ENCODE peak calls at places on chromosomes 11 and 22, in ten cellular contexts. One of them, this sample, is unnamed.

GRCh38 chr11:112128483-112129121 is 35.3 kb downstream of the IL18 start:
- DNase-seq in gastrocnemius medialis: peak; percentile 43
- DNase-seq in HCT116: peak; percentile 87
- DNase-seq in A549: peak; percentile 76
- DNase-seq in ovary: no peak
- DNase-seq in right lobe of liver: no peak
- DNase-seq in mammary epithelial cell: peak; percentile 88
- DNase-seq in IMR-90: peak; percentile 85
- DNase-seq in AG04450: peak; percentile 10
- DNase-seq in neural progenitor cell: no peak
- DNase-seq in this sample: peak; percentile 21

GRCh38 chr11:110778351-110778750 is 66.1 kb upstream of the ARHGAP20 start:
- DNase-seq in gastrocnemius medialis: no peak
- DNase-seq in HCT116: no peak
- DNase-seq in A549: no peak
- DNase-seq in ovary: no peak
- DNase-seq in right lobe of liver: no peak
- DNase-seq in mammary epithelial cell: no peak
- DNase-seq in IMR-90: peak; percentile 48
- DNase-seq in AG04450: no peak
- DNase-seq in neural progenitor cell: no peak
- DNase-seq in this sample: no peak

GRCh38 chr11:110339456-110339855 is 43.0 kb upstream of the RDX start:
- DNase-seq in gastrocnemius medialis: no peak
- DNase-seq in HCT116: no peak
- DNase-seq in A549: no peak
- DNase-seq in ovary: no peak
- DNase-seq in right lobe of liver: no peak
- DNase-seq in mammary epithelial cell: no peak
- DNase-seq in IMR-90: no peak
- DNase-seq in AG04450: no peak
- DNase-seq in neural progenitor cell: no peak
- DNase-seq in this sample: no peak

GRCh38 chr11:92413757-92414513 is 189.3 kb downstream of the FAT3 start:
- DNase-seq in gastrocnemius medialis: no peak
- DNase-seq in HCT116: no peak
- DNase-seq in A549: no peak
- DNase-seq in ovary: no peak
- DNase-seq in right lobe of liver: no peak
- DNase-seq in mammary epithelial cell: no peak
- DNase-seq in IMR-90: no peak
- DNase-seq in AG04450: no peak
- DNase-seq in neural progenitor cell: no peak
- DNase-seq in this sample: no peak

GRCh38 chr22:47164514-47165337 is 402.3 kb downstream of the TBC1D22A start:
- DNase-seq in gastrocnemius medialis: no peak
- DNase-seq in HCT116: no peak
- DNase-seq in A549: no peak
- DNase-seq in ovary: peak; percentile 13
- DNase-seq in right lobe of liver: peak; percentile 33
- DNase-seq in mammary epithelial cell: no peak
- DNase-seq in IMR-90: no peak
- DNase-seq in AG04450: no peak
- DNase-seq in neural progenitor cell: peak; percentile 44
- DNase-seq in this sample: peak; percentile 9

GRCh38 chr11:7512525-7513209 is 1.1 kb upstream of the PPFIBP2 start:
- DNase-seq in gastrocnemius medialis: peak; percentile 82
- DNase-seq in HCT116: no peak
- DNase-seq in A549: no peak
- DNase-seq in ovary: peak; percentile 71
- DNase-seq in right lobe of liver: peak; percentile 72
- DNase-seq in mammary epithelial cell: no peak
- DNase-seq in IMR-90: no peak
- DNase-seq in AG04450: no peak
- DNase-seq in neural progenitor cell: no peak
- DNase-seq in this sample: peak; percentile 58

GRCh38 chr11:61075891-61076290 is 26.4 kb upstream of the CD5 start:
- DNase-seq in gastrocnemius medialis: no peak
- DNase-seq in HCT116: no peak
- DNase-seq in A549: peak; percentile 18
- DNase-seq in ovary: no peak
- DNase-seq in right lobe of liver: no peak
- DNase-seq in mammary epithelial cell: peak; percentile 17
- DNase-seq in IMR-90: peak; percentile 35
- DNase-seq in AG04450: no peak
- DNase-seq in neural progenitor cell: peak; percentile 67
- DNase-seq in this sample: no peak

GRCh38 chr11:56855217-56855616 is 106.7 kb upstream of the OR9G4 start:
- DNase-seq in gastrocnemius medialis: no peak
- DNase-seq in HCT116: no peak
- DNase-seq in A549: no peak
- DNase-seq in ovary: no peak
- DNase-seq in right lobe of liver: no peak
- DNase-seq in mammary epithelial cell: no peak
- DNase-seq in IMR-90: no peak
- DNase-seq in AG04450: no peak
- DNase-seq in neural progenitor cell: no peak
- DNase-seq in this sample: no peak

DNA sequence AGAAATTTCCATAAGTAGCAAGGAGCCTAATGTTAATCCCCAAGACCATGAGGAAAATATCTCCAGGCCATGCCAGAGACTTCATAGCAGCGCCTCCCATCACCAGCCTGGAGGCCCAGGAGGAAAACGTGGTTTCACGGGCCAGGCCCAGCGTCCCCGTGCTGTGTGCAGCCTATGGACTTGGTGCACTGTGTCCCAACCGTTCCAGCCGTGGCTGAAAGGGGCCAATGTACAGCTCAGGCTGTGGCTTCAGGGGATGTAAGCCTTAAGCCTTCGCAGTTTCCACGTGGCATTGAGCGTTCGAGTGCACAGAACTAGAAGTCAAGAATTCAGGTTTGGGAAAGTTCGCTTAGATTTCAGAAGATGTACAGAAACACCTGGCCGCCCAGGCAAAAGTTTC is 510.7 kb downstream of the CNTN5 start:
- DNase-seq in gastrocnemius medialis: no peak
- DNase-seq in HCT116: no peak
- DNase-seq in A549: no peak
- DNase-seq in ovary: no peak
- DNase-seq in right lobe of liver: no peak
- DNase-seq in mammary epithelial cell: no peak
- DNase-seq in IMR-90: no peak
- DNase-seq in AG04450: no peak
- DNase-seq in neural progenitor cell: no peak
- DNase-seq in this sample: no peak
- H3K9me3 ChIP-seq in gastrocnemius medialis: no peaks in the 10 kb centered on the region
- H3K9me3 ChIP-seq in HCT116: no peaks in the 10 kb centered on the region
- H3K9me3 ChIP-seq in A549: no peaks in the 10 kb centered on the region
- H3K9me3 ChIP-seq in ovary: no peaks in the 10 kb centered on the region
- H3K9me3 ChIP-seq in right lobe of liver: no peaks in the 10 kb centered on the region
- H3K9me3 ChIP-seq in mammary epithelial cell: no peaks in the 10 kb centered on the region
- H3K9me3 ChIP-seq in IMR-90: no peaks in the 10 kb centered on the region
- H3K9me3 ChIP-seq in AG04450: peaks cover 3% of the 10 kb centered on the region
- H3K9me3 ChIP-seq in neural progenitor cell: no peaks in the 10 kb centered on the region
- H3K9me3 ChIP-seq in this sample: no peaks in the 10 kb centered on the region

GRCh38 chr11:11148104-11148509 is 204.9 kb downstream of the CSNK2A3 start:
- DNase-seq in gastrocnemius medialis: peak; percentile 86
- DNase-seq in HCT116: no peak
- DNase-seq in A549: peak; percentile 29
- DNase-seq in ovary: peak; percentile 63
- DNase-seq in right lobe of liver: peak; percentile 78
- DNase-seq in mammary epithelial cell: peak; percentile 65
- DNase-seq in IMR-90: peak; percentile 74
- DNase-seq in AG04450: no peak
- DNase-seq in neural progenitor cell: peak; percentile 50
- DNase-seq in this sample: peak; percentile 89
- TF ChIP-seq CTCF in gastrocnemius medialis: peak; percentile 46
- TF ChIP-seq CTCF in HCT116: no peak
- TF ChIP-seq CTCF in A549: no peak
- TF ChIP-seq CTCF in ovary: no peak
- TF ChIP-seq CTCF in right lobe of liver: peak; percentile 14
- TF ChIP-seq CTCF in mammary epithelial cell: peak; percentile 49
- TF ChIP-seq CTCF in IMR-90: peak; percentile 35
- TF ChIP-seq CTCF in AG04450: peak; percentile 11
- TF ChIP-seq CTCF in neural progenitor cell: peak; percentile 26
- TF ChIP-seq CTCF in this sample: peak; percentile 42

GRCh38 chr22:49871482-49871881 is 17.8 kb downstream of the ZBED4 start:
- DNase-seq in gastrocnemius medialis: no peak
- DNase-seq in HCT116: peak; percentile 8
- DNase-seq in A549: peak; percentile 29
- DNase-seq in ovary: no peak
- DNase-seq in right lobe of liver: no peak
- DNase-seq in mammary epithelial cell: no peak
- DNase-seq in IMR-90: no peak
- DNase-seq in AG04450: no peak
- DNase-seq in neural progenitor cell: no peak
- DNase-seq in this sample: no peak

GRCh38 chr22:49869855-49870712 is 16.4 kb downstream of the ZBED4 start:
- DNase-seq in gastrocnemius medialis: no peak
- DNase-seq in HCT116: no peak
- DNase-seq in A549: no peak
- DNase-seq in ovary: no peak
- DNase-seq in right lobe of liver: no peak
- DNase-seq in mammary epithelial cell: no peak
- DNase-seq in IMR-90: no peak
- DNase-seq in AG04450: no peak
- DNase-seq in neural progenitor cell: no peak
- DNase-seq in this sample: no peak

GRCh38 chr22:49867303-49868250 is 13.9 kb downstream of the ZBED4 start:
- DNase-seq in gastrocnemius medialis: no peak
- DNase-seq in HCT116: no peak
- DNase-seq in A549: no peak
- DNase-seq in ovary: no peak
- DNase-seq in right lobe of liver: no peak
- DNase-seq in mammary epithelial cell: no peak
- DNase-seq in IMR-90: no peak
- DNase-seq in AG04450: no peak
- DNase-seq in neural progenitor cell: no peak
- DNase-seq in this sample: no peak

GRCh38 chr22:49866646-49867045 is 13.0 kb downstream of the ZBED4 start:
- DNase-seq in gastrocnemius medialis: no peak
- DNase-seq in HCT116: no peak
- DNase-seq in A549: no peak
- DNase-seq in ovary: no peak
- DNase-seq in right lobe of liver: no peak
- DNase-seq in mammary epithelial cell: no peak
- DNase-seq in IMR-90: no peak
- DNase-seq in AG04450: no peak
- DNase-seq in neural progenitor cell: no peak
- DNase-seq in this sample: no peak

GRCh38 chr22:49869091-49869830 is 15.6 kb downstream of the ZBED4 start:
- DNase-seq in gastrocnemius medialis: no peak
- DNase-seq in HCT116: no peak
- DNase-seq in A549: no peak
- DNase-seq in ovary: no peak
- DNase-seq in right lobe of liver: no peak
- DNase-seq in mammary epithelial cell: no peak
- DNase-seq in IMR-90: no peak
- DNase-seq in AG04450: no peak
- DNase-seq in neural progenitor cell: no peak
- DNase-seq in this sample: no peak
- H3K9me3 ChIP-seq in gastrocnemius medialis: peaks cover 5% of the 10 kb centered on the region
- H3K9me3 ChIP-seq in HCT116: peaks cover 25% of the 10 kb centered on the region
- H3K9me3 ChIP-seq in A549: peaks cover 32% of the 10 kb centered on the region
- H3K9me3 ChIP-seq in ovary: no peaks in the 10 kb centered on the region
- H3K9me3 ChIP-seq in right lobe of liver: no peaks in the 10 kb centered on the region
- H3K9me3 ChIP-seq in mammary epithelial cell: peaks cover 18% of the 10 kb centered on the region
- H3K9me3 ChIP-seq in IMR-90: peaks cover 30% of the 10 kb centered on the region
- H3K9me3 ChIP-seq in AG04450: peaks cover 37% of the 10 kb centered on the region
- H3K9me3 ChIP-seq in neural progenitor cell: peaks cover 4% of the 10 kb centered on the region
- H3K9me3 ChIP-seq in this sample: peaks cover 34% of the 10 kb centered on the region

GRCh38 chr11:86547727-86548126 is 124.7 kb downstream of the ME3 start:
- DNase-seq in gastrocnemius medialis: no peak
- DNase-seq in HCT116: no peak
- DNase-seq in A549: no peak
- DNase-seq in ovary: no peak
- DNase-seq in right lobe of liver: no peak
- DNase-seq in mammary epithelial cell: no peak
- DNase-seq in IMR-90: no peak
- DNase-seq in AG04450: no peak
- DNase-seq in neural progenitor cell: no peak
- DNase-seq in this sample: no peak
- TF ChIP-seq CTCF in gastrocnemius medialis: no peak
- TF ChIP-seq CTCF in HCT116: no peak
- TF ChIP-seq CTCF in A549: no peak
- TF ChIP-seq CTCF in ovary: no peak
- TF ChIP-seq CTCF in right lobe of liver: no peak
- TF ChIP-seq CTCF in mammary epithelial cell: no peak
- TF ChIP-seq CTCF in IMR-90: no peak
- TF ChIP-seq CTCF in AG04450: no peak
- TF ChIP-seq CTCF in neural progenitor cell: no peak
- TF ChIP-seq CTCF in this sample: no peak

GRCh38 chr22:20260071-20260722 is 7.9 kb downstream of the RTN4R start:
- DNase-seq in gastrocnemius medialis: no peak
- DNase-seq in HCT116: no peak
- DNase-seq in A549: no peak
- DNase-seq in ovary: no peak
- DNase-seq in right lobe of liver: no peak
- DNase-seq in mammary epithelial cell: no peak
- DNase-seq in IMR-90: no peak
- DNase-seq in AG04450: no peak
- DNase-seq in neural progenitor cell: no peak
- DNase-seq in this sample: no peak

GRCh38 chr22:20264614-20265452 is 3.3 kb downstream of the RTN4R start:
- DNase-seq in gastrocnemius medialis: no peak
- DNase-seq in HCT116: no peak
- DNase-seq in A549: no peak
- DNase-seq in ovary: no peak
- DNase-seq in right lobe of liver: no peak
- DNase-seq in mammary epithelial cell: no peak
- DNase-seq in IMR-90: no peak
- DNase-seq in AG04450: no peak
- DNase-seq in neural progenitor cell: no peak
- DNase-seq in this sample: no peak

GRCh38 chr22:20262582-20263147 is 5.5 kb downstream of the RTN4R start:
- DNase-seq in gastrocnemius medialis: no peak
- DNase-seq in HCT116: no peak
- DNase-seq in A549: no peak
- DNase-seq in ovary: no peak
- DNase-seq in right lobe of liver: no peak
- DNase-seq in mammary epithelial cell: no peak
- DNase-seq in IMR-90: no peak
- DNase-seq in AG04450: no peak
- DNase-seq in neural progenitor cell: no peak
- DNase-seq in this sample: no peak

GRCh38 chr22:20259336-20259705 is 8.8 kb downstream of the RTN4R start:
- DNase-seq in gastrocnemius medialis: no peak
- DNase-seq in HCT116: no peak
- DNase-seq in A549: no peak
- DNase-seq in ovary: no peak
- DNase-seq in right lobe of liver: no peak
- DNase-seq in mammary epithelial cell: no peak
- DNase-seq in IMR-90: no peak
- DNase-seq in AG04450: no peak
- DNase-seq in neural progenitor cell: no peak
- DNase-seq in this sample: no peak

GRCh38 chr22:20261848-20262581 is 6.1 kb downstream of the RTN4R start:
- DNase-seq in gastrocnemius medialis: no peak
- DNase-seq in HCT116: no peak
- DNase-seq in A549: no peak
- DNase-seq in ovary: no peak
- DNase-seq in right lobe of liver: no peak
- DNase-seq in mammary epithelial cell: no peak
- DNase-seq in IMR-90: no peak
- DNase-seq in AG04450: no peak
- DNase-seq in neural progenitor cell: no peak
- DNase-seq in this sample: no peak
- H3K9me3 ChIP-seq in gastrocnemius medialis: no peaks in the 10 kb centered on the region
- H3K9me3 ChIP-seq in HCT116: no peaks in the 10 kb centered on the region
- H3K9me3 ChIP-seq in A549: no peaks in the 10 kb centered on the region
- H3K9me3 ChIP-seq in ovary: no peaks in the 10 kb centered on the region
- H3K9me3 ChIP-seq in right lobe of liver: no peaks in the 10 kb centered on the region
- H3K9me3 ChIP-seq in mammary epithelial cell: no peaks in the 10 kb centered on the region
- H3K9me3 ChIP-seq in IMR-90: no peaks in the 10 kb centered on the region
- H3K9me3 ChIP-seq in AG04450: no peaks in the 10 kb centered on the region
- H3K9me3 ChIP-seq in neural progenitor cell: no peaks in the 10 kb centered on the region
- H3K9me3 ChIP-seq in this sample: no peaks in the 10 kb centered on the region

This sample was measured in uterus.